ENCODE peak calls at places on chromosomes 6 and 20, in nine cellular contexts. X, M, N, W, O, A, S, Q and J are unnamed samples.

GRCh38 chr6:35486005-35486925 is 10.6 kb downstream of the TEAD3 start:
- DNase-seq in S (peak), M (peak), O (no peak), W (no peak), N (no peak), A (peak), Q (no peak), X (peak), J (no peak)

GRCh38 chr6:87731818-87732661 is 30.0 kb upstream of the AKIRIN2 start:
- DNase-seq in N (peak), W (peak), M (peak), S (peak), Q (peak), X (no peak), O (peak), A (peak), J (peak)

GRCh38 chr20:36808317-36809257 is 35.0 kb upstream of the DSN1 start:
- DNase-seq in S (peak), W (peak), N (peak), O (peak), X (peak), M (peak), Q (peak), A (peak), J (peak)

GRCh38 chr6:56795852-56796532 is 153.3 kb upstream of the DST start:
- DNase-seq in N (peak), S (no peak), O (no peak), M (no peak), X (no peak), A (no peak), Q (no peak), W (peak), J (no peak)

GRCh38 chr6:98977606-98978292 is 30.0 kb upstream of the FBXL4 start:
- DNase-seq in W (no peak), X (no peak), S (no peak), A (no peak), N (no peak), Q (no peak), O (no peak), M (no peak), J (no peak)

GRCh38 chr20:53827996-53828672 is 234.5 kb upstream of the ZNF217 start:
- DNase-seq in M (no peak), X (no peak), N (peak), Q (peak), W (no peak), A (peak), O (no peak), S (peak), J (no peak)

GRCh38 chr6:22271044-22271443 is 25.8 kb downstream of the PRL start:
- DNase-seq in Q (no peak), O (peak), A (no peak), M (no peak), S (no peak), X (no peak), W (no peak), N (no peak), J (peak)

GRCh38 chr20:53606364-53606985 is 12.8 kb upstream of the ZNF217 start:
- DNase-seq in M (peak), N (peak), Q (no peak), O (no peak), X (no peak), A (peak), S (no peak), W (no peak), J (no peak)

GRCh38 chr6:36555750-36556252 is 8.5 kb upstream of the STK38 start:
- DNase-seq in Q (no peak), N (no peak), X (no peak), M (no peak), W (no peak), S (no peak), A (no peak), O (no peak), J (no peak)

GRCh38 chr6:131199568-131200272 is 64.5 kb downstream of the AKAP7 start:
- DNase-seq in S (no peak), Q (peak), A (peak), N (peak), M (no peak), X (no peak), W (no peak), O (peak), J (peak)
- TF ChIP-seq CTCF in S (peak), Q (peak), A (peak), N (peak), M (peak), X (peak), W (no peak), O (peak), J (peak)

GRCh38 chr20:43241057-43241702 is 51.5 kb upstream of the PTPRT start:
- DNase-seq in W (no peak), M (no peak), Q (no peak), S (no peak), A (no peak), O (no peak), X (no peak), N (no peak), J (no peak)
- H3K4me3 ChIP-seq in W (no peak), M (no peak), Q (no peak), S (no peak), A (no peak), O (no peak), X (no peak), N (no peak), J (no peak)

GRCh38 chr6:169789146-169789943 is 37.9 kb downstream of the ERMARD start:
- DNase-seq in O (no peak), Q (no peak), N (no peak), S (no peak), M (no peak), A (no peak), X (peak), W (no peak), J (no peak)
- TF ChIP-seq CTCF in O (no peak), Q (no peak), N (no peak), S (no peak), M (no peak), A (no peak), X (no peak), W (no peak), J (no peak)

GRCh38 chr20:6828794-6829423 is 61.4 kb downstream of the BMP2 start:
- DNase-seq in W (peak), X (peak), O (peak), N (peak), Q (peak), A (peak), S (no peak), M (peak), J (peak)

GRCh38 chr20:6827472-6827871 is 60.0 kb downstream of the BMP2 start:
- DNase-seq in N (no peak), Q (no peak), W (no peak), M (no peak), X (no peak), S (no peak), O (no peak), A (no peak), J (no peak)

GRCh38 chr20:6832811-6833210 is 65.3 kb downstream of the BMP2 start:
- DNase-seq in N (no peak), X (no peak), O (no peak), S (no peak), A (no peak), Q (no peak), M (no peak), W (no peak), J (no peak)

GRCh38 chr20:6829510-6830116 is 62.1 kb downstream of the BMP2 start:
- DNase-seq in S (no peak), W (no peak), X (no peak), Q (no peak), M (no peak), O (no peak), A (peak), N (no peak), J (peak)

DNA sequence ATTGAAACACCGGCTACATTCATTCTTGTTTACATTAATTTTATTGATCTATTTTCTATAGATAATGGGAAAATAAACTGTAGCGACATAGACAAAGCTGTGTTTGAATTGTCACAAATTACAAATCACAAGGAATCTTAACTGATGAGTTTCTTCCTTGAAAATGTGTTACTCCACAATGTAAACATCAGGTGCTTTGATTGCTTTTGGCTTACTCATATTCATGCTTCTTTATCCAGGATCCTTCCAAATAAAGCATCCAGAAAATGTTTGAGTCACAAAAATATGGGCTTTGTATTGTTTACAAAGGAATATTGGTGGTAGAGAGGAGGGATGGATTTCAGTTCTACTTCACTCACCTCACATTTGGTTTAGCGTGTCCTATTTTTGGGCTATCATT is 64.0 kb downstream of the BMP2 start:
- DNase-seq in N (no peak), Q (no peak), S (no peak), M (no peak), X (no peak), A (no peak), O (no peak), W (no peak), J (no peak)
- H3K4me3 ChIP-seq in N (no peak), Q (no peak), S (no peak), M (no peak), X (no peak), A (no peak), O (no peak), W (no peak), J (no peak)

DNA sequence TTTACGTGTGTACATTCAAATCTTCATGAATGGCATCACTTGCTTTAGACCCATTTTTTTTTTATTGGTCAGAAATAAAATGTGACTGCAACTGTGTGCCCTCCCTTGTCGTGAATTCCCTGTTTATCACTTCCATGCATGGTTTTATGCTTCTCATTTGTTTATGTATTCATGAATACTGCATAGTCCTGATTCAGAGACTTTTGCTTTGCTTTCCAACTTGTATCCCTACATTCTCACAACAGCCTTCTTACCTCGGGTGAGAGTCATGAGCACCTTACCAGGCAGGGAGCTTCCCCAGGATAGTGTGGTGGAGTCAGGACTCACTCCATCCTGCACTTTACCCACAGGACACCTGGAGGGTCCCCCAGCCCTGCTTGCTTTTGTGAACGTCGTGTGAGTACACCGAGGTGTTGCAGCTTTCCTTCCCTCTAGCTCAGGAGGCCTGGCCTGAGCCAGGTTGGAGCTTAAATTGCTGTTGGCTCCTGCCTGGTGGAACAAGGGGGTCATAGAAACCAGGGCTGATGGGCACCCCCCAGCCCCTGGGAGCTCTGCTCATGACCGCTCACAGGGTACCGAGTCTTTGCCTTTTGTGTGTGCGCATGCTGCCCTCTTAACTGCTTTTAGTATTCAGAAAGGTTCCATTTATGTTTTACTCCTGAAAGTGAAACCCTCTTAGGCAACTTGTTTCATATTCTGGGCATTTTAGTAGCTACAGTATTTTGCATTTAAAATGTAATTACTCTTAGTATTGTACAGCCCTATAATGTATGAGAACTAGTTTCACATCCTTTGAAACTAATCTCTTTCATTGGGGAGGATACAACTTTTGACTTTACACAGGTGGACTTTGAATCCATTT is 66.0 kb downstream of the CDS2 start:
- DNase-seq in A (no peak), M (no peak), O (peak), Q (no peak), N (no peak), S (no peak), X (no peak), W (no peak), J (peak)
- TF ChIP-seq CTCF in A (no peak), M (no peak), O (no peak), Q (no peak), N (no peak), S (no peak), X (no peak), W (no peak), J (no peak)

DNA sequence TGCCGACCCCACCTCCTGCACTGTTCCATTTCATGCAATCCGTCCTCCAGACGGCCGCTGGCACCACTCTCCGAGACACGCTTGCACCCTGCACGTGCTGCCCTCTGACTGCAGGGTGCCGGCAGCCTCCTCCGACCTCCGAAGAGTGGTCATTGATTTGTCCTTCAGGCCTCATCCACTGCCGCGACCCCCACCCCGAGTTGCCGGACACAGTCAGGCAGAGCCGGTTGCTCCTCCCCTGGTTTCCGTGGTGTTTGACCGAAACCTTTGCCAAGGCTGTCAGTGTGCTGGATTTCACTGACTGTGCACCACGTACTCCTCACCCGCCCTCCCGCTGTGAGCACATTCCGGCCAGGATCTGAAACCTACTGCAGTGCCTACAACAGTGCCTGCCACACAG is 156.4 kb upstream of the PDE10A start:
- DNase-seq in A (no peak), X (peak), Q (no peak), M (no peak), S (no peak), W (no peak), O (no peak), N (no peak), J (no peak)
- H3K4me3 ChIP-seq in A (no peak), X (no peak), Q (no peak), M (no peak), S (no peak), W (no peak), O (no peak), N (no peak), J (no peak)

DNA sequence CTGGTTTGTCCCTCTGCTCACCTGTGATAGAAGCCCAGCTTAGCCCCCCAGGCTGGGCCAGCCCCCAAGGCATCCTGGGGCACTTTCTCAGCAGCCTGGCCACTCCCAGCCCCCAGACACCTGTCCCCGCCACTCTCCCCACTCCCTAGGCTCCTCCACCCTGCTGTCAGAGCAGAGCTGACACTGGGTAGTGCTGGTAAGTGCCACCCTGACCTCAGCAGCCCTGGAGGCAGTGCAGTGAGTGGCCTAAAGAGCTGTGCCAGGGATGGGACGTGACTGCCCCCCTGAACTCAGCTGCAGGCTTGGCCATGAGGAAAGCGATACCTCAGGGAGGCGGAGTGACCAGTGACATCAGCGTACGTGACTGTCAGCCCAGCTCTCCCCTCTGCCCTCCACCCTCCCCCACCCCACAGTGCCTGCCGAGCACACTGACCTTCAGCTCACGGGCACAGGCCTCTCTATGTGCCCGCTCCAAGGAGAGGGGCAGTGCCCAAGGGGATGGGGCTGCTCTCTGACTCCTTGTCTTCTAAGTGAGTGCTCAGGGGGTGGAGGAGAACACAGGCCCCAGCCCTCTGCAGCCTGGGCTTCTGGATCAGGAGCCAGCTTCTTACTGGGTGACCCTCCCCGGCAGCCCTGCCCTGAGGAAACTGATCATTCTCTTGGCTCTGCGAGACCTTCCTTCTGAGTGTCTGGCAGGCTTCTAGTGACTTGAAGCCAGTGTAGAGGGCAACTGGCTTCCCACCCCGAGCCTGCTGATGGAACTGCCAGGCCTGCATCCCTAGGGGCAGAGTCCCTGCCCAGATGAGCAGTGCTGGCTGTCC is 172.7 kb downstream of the MRPL14 start:
- DNase-seq in N (no peak), S (no peak), M (peak), X (peak), A (no peak), W (no peak), Q (no peak), O (no peak), J (no peak)
- TF ChIP-seq CTCF in N (no peak), S (no peak), M (no peak), X (no peak), A (no peak), W (no peak), Q (no peak), O (no peak), J (no peak)

DNA sequence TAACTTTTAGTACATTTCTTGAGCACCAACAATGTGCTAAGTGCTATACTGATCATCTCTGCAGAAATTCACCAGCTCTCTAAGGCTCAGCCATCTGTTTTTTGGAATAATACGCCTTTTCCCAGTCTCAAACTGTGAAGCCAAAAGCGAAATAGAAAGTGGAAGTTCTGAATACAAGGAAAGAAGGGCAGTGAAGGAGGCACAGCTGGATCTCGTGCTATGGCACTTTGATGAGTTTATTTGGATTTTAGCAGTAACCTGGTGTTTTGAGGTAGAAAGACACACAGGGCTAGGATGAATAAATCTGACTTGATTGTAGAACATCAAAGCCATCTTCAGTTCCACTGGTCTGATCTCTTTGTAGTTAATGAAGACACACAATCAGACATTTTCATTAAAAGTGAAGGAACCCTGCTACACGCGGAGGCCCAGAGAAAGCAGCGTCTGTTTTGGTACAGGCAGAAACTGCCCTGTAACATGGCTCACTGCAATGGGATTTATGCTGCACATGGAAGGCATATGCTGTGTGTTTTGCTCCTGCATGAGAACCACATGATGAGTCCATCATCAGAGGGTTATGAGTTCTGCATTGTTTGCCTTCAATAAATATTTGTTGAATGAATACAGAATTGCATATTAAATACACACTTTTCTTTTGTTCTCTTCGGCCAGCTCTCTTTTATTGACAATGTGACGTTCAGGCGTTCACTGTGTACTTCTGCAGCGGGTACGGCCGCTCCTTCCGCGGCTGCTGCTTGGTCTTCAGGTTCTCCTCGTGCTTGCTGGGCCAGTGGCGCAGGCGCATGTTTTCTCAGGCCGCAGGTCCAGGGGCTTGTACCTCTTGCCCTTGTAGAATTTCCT is 100.9 kb downstream of the PREP start:
- DNase-seq in N (peak), M (no peak), W (no peak), A (no peak), Q (no peak), X (no peak), O (no peak), S (no peak), J (no peak)
- H3K4me3 ChIP-seq in N (peak), M (no peak), W (no peak), A (no peak), Q (no peak), X (no peak), O (no peak), S (no peak), J (no peak)

DNA sequence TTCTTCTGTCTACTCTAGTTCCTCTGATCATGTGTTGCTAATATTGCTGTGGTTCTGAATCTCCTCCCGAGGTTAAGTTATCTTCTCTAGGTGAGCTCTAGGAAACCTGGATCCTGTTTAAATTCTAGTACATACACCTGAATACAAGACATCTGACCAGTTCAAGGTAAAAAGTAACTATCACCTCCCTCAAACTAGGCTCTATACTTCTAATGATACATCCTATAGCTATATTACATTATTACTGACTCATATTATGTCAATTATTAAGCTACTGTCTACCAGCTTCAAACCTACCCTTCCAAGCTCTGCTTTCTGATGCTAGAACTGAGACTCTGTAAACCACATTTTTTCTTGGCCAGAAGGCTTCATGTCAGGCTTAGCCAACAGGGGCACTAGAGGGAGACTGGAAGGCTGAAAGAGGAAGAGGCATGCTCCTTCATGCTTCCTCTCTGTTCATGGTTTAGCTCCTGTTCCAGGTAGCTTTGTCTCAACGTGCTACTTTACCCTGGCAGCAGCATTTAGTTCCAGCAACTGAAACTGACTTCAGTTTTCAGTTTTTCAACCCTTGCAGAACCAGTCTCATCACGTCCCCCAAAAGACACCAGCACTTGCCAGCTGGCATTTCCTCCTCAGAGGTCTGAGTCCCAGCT is 148.4 kb upstream of the TOP1 start:
- DNase-seq in N (no peak), W (no peak), Q (no peak), A (no peak), O (no peak), X (no peak), S (no peak), M (no peak), J (peak)
- TF ChIP-seq CTCF in N (no peak), W (no peak), Q (no peak), A (no peak), O (peak), X (no peak), S (no peak), M (no peak), J (no peak)